ENCODE peak calls at places on chromosome 4, in eight cellular contexts. W is upper lobe of right lung; Y is ovary; D is body of pancreas; C is left lung; J is CD4-positive, CD25-positive, alpha-beta regulatory T cell; G is sigmoid colon; A is neural progenitor cell. H is an unnamed sample. For H3K36me3 and H3K4me1, the result is how much of the 10 kb centered on the place peaks cover.

GRCh38 chr4:53775381-53775780 is 184.1 kb upstream of the LNX1 start:
- DNase-seq in D (no peak), C (no peak), W (no peak), Y (no peak), A (no peak), G (no peak), J (no peak), H (no peak)

GRCh38 chr4:15262396-15262795 is 165.4 kb upstream of the C1QTNF7 start:
- DNase-seq in J (no peak), A (no peak), D (no peak), W (no peak), Y (no peak), G (no peak), C (no peak), H (no peak)

GRCh38 chr4:150656882-150657281 is 74.9 kb downstream of the MAB21L2 start:
- DNase-seq in D (no peak), C (no peak), J (no peak), Y (no peak), A (no peak), G (no peak), W (no peak), H (no peak)

GRCh38 chr4:174591243-174592021 is 69.1 kb upstream of the HPGD start:
- DNase-seq in Y (no peak), W (no peak), D (no peak), C (no peak), A (no peak), G (no peak), J (peak), H (no peak)

GRCh38 chr4:26015133-26015651 is 101.2 kb downstream of the SMIM20 start:
- DNase-seq in C (no peak), J (no peak), A (no peak), D (peak), G (peak), Y (no peak), W (no peak), H (no peak)

GRCh38 chr4:48295116-48295515 is 25.5 kb upstream of the TEC start:
- DNase-seq in D (no peak), C (no peak), Y (no peak), W (no peak), G (no peak), A (no peak), J (no peak), H (no peak)

GRCh38 chr4:47933798-47934197 is 19.4 kb upstream of the NFXL1 start:
- DNase-seq in J (peak), Y (no peak), D (no peak), C (no peak), W (no peak), G (no peak), A (peak), H (peak)

GRCh38 chr4:155085843-155086530 is 122.4 kb upstream of the NPY2R start:
- DNase-seq in A (no peak), Y (no peak), D (no peak), J (no peak), C (no peak), G (no peak), W (no peak), H (no peak)

GRCh38 chr4:79201976-79202375 is 123.9 kb downstream of the NAA11 start:
- DNase-seq in D (no peak), A (no peak), C (no peak), Y (no peak), G (no peak), J (no peak), W (no peak), H (no peak)

GRCh38 chr4:18882468-18882867 is 860.9 kb upstream of the LCORL start:
- DNase-seq in W (no peak), D (no peak), Y (no peak), C (no peak), J (no peak), G (no peak), A (peak), H (peak)

GRCh38 chr4:110484767-110485166 is 8.8 kb downstream of the ENPEP start:
- DNase-seq in Y (no peak), W (no peak), C (no peak), A (no peak), J (no peak), D (no peak), G (no peak), H (no peak)

GRCh38 chr4:6231663-6232165 is 31.4 kb upstream of the JAKMIP1 start:
- DNase-seq in D (no peak), G (peak), C (no peak), Y (no peak), A (no peak), J (no peak), W (no peak), H (no peak)

GRCh38 chr4:4323705-4324534 is 33.9 kb downstream of the ZBTB49 start:
- DNase-seq in D (no peak), G (peak), Y (no peak), C (no peak), A (no peak), J (no peak), W (peak), H (no peak)

GRCh38 chr4:40916880-40917279 is 167.1 kb downstream of the NSUN7 start:
- DNase-seq in C (peak), J (no peak), Y (no peak), A (peak), G (no peak), D (peak), W (peak), H (peak)

GRCh38 chr4:75659512-75660031 is 13.6 kb downstream of the G3BP2 start:
- DNase-seq in A (no peak), W (no peak), G (no peak), J (no peak), Y (no peak), C (no peak), D (no peak), H (no peak)

GRCh38 chr4:39047691-39048090 is 14.3 kb upstream of the KLHL5 start:
- DNase-seq in D (no peak), A (no peak), C (no peak), J (no peak), W (no peak), G (no peak), Y (no peak), H (no peak)

GRCh38 chr4:55336138-55337034 is 9.7 kb upstream of the SRD5A3 start:
- DNase-seq in C (no peak), J (no peak), A (no peak), Y (no peak), G (no peak), D (no peak), W (no peak), H (peak)

GRCh38 chr4:158111241-158111640 is 61.6 kb downstream of the GASK1B start:
- DNase-seq in Y (no peak), G (no peak), J (no peak), W (no peak), D (no peak), A (peak), C (no peak), H (peak)

GRCh38 chr4:57193996-57194675 is 84.0 kb upstream of the IGFBP7 start:
- DNase-seq in D (no peak), Y (no peak), A (peak), G (no peak), C (no peak), W (no peak), J (no peak), H (no peak)

GRCh38 chr4:112057479-112057878 is 87.8 kb upstream of the FAM241A start:
- DNase-seq in C (no peak), G (no peak), A (no peak), J (no peak), Y (no peak), D (no peak), W (no peak), H (no peak)

GRCh38 chr4:129246850-129247542 is 151.0 kb downstream of the C4orf33 start:
- DNase-seq in C (no peak), A (no peak), J (no peak), D (no peak), G (no peak), Y (no peak), W (no peak), H (peak)

GRCh38 chr4:168098257-168098717 is 6.0 kb downstream of the ANXA10 start:
- DNase-seq in A (no peak), Y (no peak), C (no peak), W (no peak), J (no peak), D (no peak), G (no peak), H (no peak)

GRCh38 chr4:161987611-161988010 is 176.2 kb downstream of the FSTL5 start:
- DNase-seq in A (no peak), W (no peak), G (no peak), D (no peak), J (no peak), Y (no peak), C (no peak), H (no peak)

GRCh38 chr4:54683616-54684346 is 26.0 kb downstream of the KIT start:
- DNase-seq in J (peak), C (no peak), G (no peak), W (no peak), D (no peak), A (peak), Y (no peak), H (peak)

GRCh38 chr4:151434183-151434860 is 25.3 kb downstream of the FHIP1A start:
- DNase-seq in A (no peak), G (no peak), C (no peak), D (no peak), W (no peak), J (no peak), Y (no peak), H (no peak)

GRCh38 chr4:6732441-6733357 is 16.7 kb downstream of the BLOC1S4 start:
- DNase-seq in D (peak), A (no peak), C (peak), G (peak), J (no peak), Y (peak), W (peak), H (no peak)

GRCh38 chr4:84855774-84856173 is 110.7 kb downstream of the WDFY3 start:
- DNase-seq in Y (no peak), D (peak), J (no peak), G (no peak), W (no peak), C (no peak), A (peak), H (no peak)

GRCh38 chr4:89410687-89411086 is 103.1 kb upstream of the GPRIN3 start:
- DNase-seq in Y (no peak), C (no peak), A (peak), J (no peak), D (no peak), W (no peak), G (no peak), H (no peak)

GRCh38 chr4:108024078-108024990 is 34.6 kb downstream of the HADH start:
- DNase-seq in J (no peak), W (no peak), D (no peak), A (no peak), C (no peak), G (no peak), Y (no peak), H (no peak)

GRCh38 chr4:100876546-100876945 is 358.7 kb upstream of the EMCN start:
- DNase-seq in A (no peak), J (no peak), D (no peak), Y (no peak), C (no peak), G (no peak), W (no peak), H (no peak)

GRCh38 chr4:85005865-85006377 is 39.4 kb upstream of the WDFY3 start:
- DNase-seq in D (no peak), G (no peak), C (no peak), W (no peak), Y (no peak), A (no peak), J (no peak), H (no peak)

GRCh38 chr4:169120624-169121023 is 110.6 kb upstream of the CBR4 start:
- DNase-seq in G (no peak), W (no peak), C (no peak), Y (no peak), A (no peak), D (no peak), J (no peak), H (no peak)

GRCh38 chr4:169121920-169122319 is 111.9 kb upstream of the CBR4 start:
- DNase-seq in A (no peak), W (no peak), D (no peak), C (no peak), Y (no peak), G (no peak), J (no peak), H (no peak)

GRCh38 chr4:169124661-169125060 is 114.6 kb upstream of the CBR4 start:
- DNase-seq in Y (no peak), C (no peak), J (no peak), A (no peak), G (no peak), W (no peak), D (no peak), H (no peak)

GRCh38 chr4:169117591-169118081 is 107.6 kb upstream of the CBR4 start:
- DNase-seq in C (no peak), D (no peak), W (no peak), J (no peak), A (no peak), Y (no peak), G (no peak), H (no peak)

DNA sequence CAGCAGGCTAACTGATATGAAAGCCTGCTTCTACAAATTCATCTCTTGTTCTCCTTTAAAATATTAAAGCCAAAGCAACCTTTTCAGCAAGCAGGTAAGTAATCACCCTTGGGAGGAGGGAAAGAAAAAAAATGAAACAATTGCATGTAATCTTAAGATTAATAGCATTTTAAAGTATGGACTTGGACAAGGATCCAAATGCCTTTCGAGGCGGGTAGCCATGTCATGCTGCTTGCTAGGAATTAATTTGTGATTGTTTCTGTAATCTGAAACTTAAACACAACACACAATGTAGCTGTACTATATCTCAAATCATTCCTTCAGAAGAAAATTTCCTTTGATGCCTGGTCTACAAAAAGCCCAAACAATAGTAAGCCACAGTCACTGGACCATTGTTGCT is 112.3 kb upstream of the CBR4 start:
- DNase-seq in W (no peak), J (no peak), G (no peak), D (no peak), Y (no peak), C (no peak), A (no peak), H (no peak)
- H3K36me3 ChIP-seq in W (under half), J (under half), G (under half), D (under half), Y (under half), C (under half), A (under half), H (under half)

GRCh38 chr4:147693202-147693601 is 9.2 kb upstream of the PRMT9 start:
- DNase-seq in W (no peak), G (no peak), D (no peak), A (no peak), J (no peak), Y (no peak), C (no peak), H (no peak)
- H3K4me3 ChIP-seq in W (no peak), G (no peak), D (no peak), A (no peak), J (no peak), Y (no peak), C (no peak), H (no peak)

GRCh38 chr4:119040711-119041185 is 94.9 kb upstream of the MYOZ2 start:
- DNase-seq in Y (no peak), J (no peak), A (peak), W (no peak), G (no peak), D (no peak), C (no peak), H (no peak)
- H3K4me1 ChIP-seq in Y (under half), J (under half), A (under half), W (under half), G (half or more), D (under half), C (under half), H (under half)

GRCh38 chr4:140867338-140867737 is 111.2 kb upstream of the TBC1D9 start:
- DNase-seq in A (peak), C (no peak), W (no peak), G (no peak), D (no peak), J (no peak), Y (no peak), H (no peak)

GRCh38 chr4:140865253-140865652 is 109.1 kb upstream of the TBC1D9 start:
- DNase-seq in J (no peak), Y (no peak), C (no peak), G (no peak), A (no peak), D (no peak), W (no peak), H (no peak)

GRCh38 chr4:140863187-140863586 is 107.0 kb upstream of the TBC1D9 start:
- DNase-seq in J (no peak), D (no peak), G (no peak), A (no peak), Y (no peak), W (no peak), C (no peak), H (no peak)

GRCh38 chr4:140865830-140866229 is 109.6 kb upstream of the TBC1D9 start:
- DNase-seq in C (no peak), W (no peak), D (no peak), Y (no peak), A (no peak), J (no peak), G (no peak), H (no peak)

GRCh38 chr4:140866492-140867005 is 110.4 kb upstream of the TBC1D9 start:
- DNase-seq in J (no peak), G (no peak), W (no peak), A (peak), C (no peak), D (no peak), Y (no peak), H (no peak)
- H3K36me3 ChIP-seq in J (under half), G (under half), W (under half), A (under half), C (under half), D (under half), Y (under half), H (under half)

GRCh38 chr4:163332526-163333405 is at the start of gene NPY1R:
- DNase-seq in C (peak), A (peak), J (peak), D (peak), Y (peak), G (peak), W (peak), H (peak)

GRCh38 chr4:163335384-163335783 is 3.0 kb upstream of the NPY1R start:
- DNase-seq in J (no peak), Y (no peak), C (no peak), A (no peak), W (no peak), G (no peak), D (no peak), H (no peak)

GRCh38 chr4:163331629-163332360 is 601 bp downstream of the NPY1R start:
- DNase-seq in A (peak), J (no peak), D (peak), G (no peak), W (peak), C (no peak), Y (no peak), H (peak)

GRCh38 chr4:163330828-163331628 is 1.4 kb downstream of the NPY1R start:
- DNase-seq in J (no peak), A (no peak), W (no peak), Y (no peak), D (no peak), G (no peak), C (no peak), H (no peak)
- H3K4me3 ChIP-seq in J (no peak), A (peak), W (peak), Y (peak), D (no peak), G (peak), C (peak), H (peak)